ENCODE peak calls at places on chromosomes 12 and 14, in eight cellular contexts. One of them, this sample, is unnamed.

GRCh38 chr12:3147260-3147659 is 70.1 kb downstream of the TSPAN9 start:
- DNase-seq in tibial artery: no peak
- DNase-seq in HepG2: no peak
- DNase-seq in heart left ventricle: no peak
- DNase-seq in PC-9: no peak
- DNase-seq in neural progenitor cell: no peak
- DNase-seq in brain microvascular endothelial cell: no peak
- DNase-seq in CD8-positive, alpha-beta T cell: no peak
- DNase-seq in this sample: no peak

GRCh38 chr14:99476864-99477263 is 3.8 kb downstream of the SETD3 start:
- DNase-seq in CD8-positive, alpha-beta T cell: no peak
- DNase-seq in tibial artery: no peak
- DNase-seq in HepG2: no peak
- DNase-seq in neural progenitor cell: no peak
- DNase-seq in heart left ventricle: no peak
- DNase-seq in PC-9: no peak
- DNase-seq in brain microvascular endothelial cell: no peak
- DNase-seq in this sample: no peak

GRCh38 chr12:127911289-127911688 is 355.7 kb upstream of the TMEM132C start:
- DNase-seq in brain microvascular endothelial cell: no peak
- DNase-seq in PC-9: no peak
- DNase-seq in tibial artery: no peak
- DNase-seq in CD8-positive, alpha-beta T cell: no peak
- DNase-seq in neural progenitor cell: no peak
- DNase-seq in HepG2: no peak
- DNase-seq in heart left ventricle: no peak
- DNase-seq in this sample: no peak

GRCh38 chr12:53695148-53696138 is 19.6 kb upstream of the ATP5MC2 start:
- DNase-seq in CD8-positive, alpha-beta T cell: no peak
- DNase-seq in heart left ventricle: no peak
- DNase-seq in brain microvascular endothelial cell: peak; percentile 39
- DNase-seq in PC-9: peak; percentile 41
- DNase-seq in tibial artery: peak; percentile 68
- DNase-seq in HepG2: no peak
- DNase-seq in neural progenitor cell: peak; percentile 82
- DNase-seq in this sample: peak; percentile 5

GRCh38 chr14:64634558-64634957 is 69.7 kb upstream of the PLEKHG3 start:
- DNase-seq in neural progenitor cell: no peak
- DNase-seq in tibial artery: no peak
- DNase-seq in CD8-positive, alpha-beta T cell: no peak
- DNase-seq in PC-9: no peak
- DNase-seq in HepG2: no peak
- DNase-seq in heart left ventricle: no peak
- DNase-seq in brain microvascular endothelial cell: no peak
- DNase-seq in this sample: no peak

GRCh38 chr12:6635375-6635855 is 344 bp downstream of the LPAR5 start:
- DNase-seq in heart left ventricle: no peak
- DNase-seq in PC-9: no peak
- DNase-seq in tibial artery: no peak
- DNase-seq in neural progenitor cell: no peak
- DNase-seq in brain microvascular endothelial cell: no peak
- DNase-seq in HepG2: no peak
- DNase-seq in CD8-positive, alpha-beta T cell: peak; percentile 72
- DNase-seq in this sample: peak; percentile 37

GRCh38 chr12:97235102-97235501 is 227.5 kb upstream of the RMST start:
- DNase-seq in CD8-positive, alpha-beta T cell: no peak
- DNase-seq in neural progenitor cell: peak; percentile 52
- DNase-seq in heart left ventricle: no peak
- DNase-seq in tibial artery: no peak
- DNase-seq in brain microvascular endothelial cell: no peak
- DNase-seq in HepG2: no peak
- DNase-seq in PC-9: no peak
- DNase-seq in this sample: no peak

GRCh38 chr12:117076410-117077372 is 22.5 kb downstream of the TESC start:
- DNase-seq in brain microvascular endothelial cell: no peak
- DNase-seq in heart left ventricle: no peak
- DNase-seq in neural progenitor cell: no peak
- DNase-seq in PC-9: no peak
- DNase-seq in HepG2: no peak
- DNase-seq in tibial artery: no peak
- DNase-seq in CD8-positive, alpha-beta T cell: no peak
- DNase-seq in this sample: no peak

GRCh38 chr12:120229583-120230325 is 28.8 kb upstream of the RPLP0 start:
- DNase-seq in neural progenitor cell: peak; percentile 33
- DNase-seq in brain microvascular endothelial cell: no peak
- DNase-seq in HepG2: no peak
- DNase-seq in tibial artery: no peak
- DNase-seq in heart left ventricle: no peak
- DNase-seq in PC-9: peak; percentile 92
- DNase-seq in CD8-positive, alpha-beta T cell: no peak
- DNase-seq in this sample: no peak

GRCh38 chr14:73770977-73771847 is 57.0 kb upstream of the PNMA1 start:
- DNase-seq in PC-9: no peak
- DNase-seq in neural progenitor cell: no peak
- DNase-seq in brain microvascular endothelial cell: no peak
- DNase-seq in heart left ventricle: no peak
- DNase-seq in tibial artery: no peak
- DNase-seq in CD8-positive, alpha-beta T cell: no peak
- DNase-seq in HepG2: no peak
- DNase-seq in this sample: no peak

GRCh38 chr12:22981711-22982110 is 356.7 kb downstream of the ETNK1 start:
- DNase-seq in brain microvascular endothelial cell: no peak
- DNase-seq in tibial artery: no peak
- DNase-seq in CD8-positive, alpha-beta T cell: no peak
- DNase-seq in PC-9: no peak
- DNase-seq in heart left ventricle: no peak
- DNase-seq in HepG2: no peak
- DNase-seq in neural progenitor cell: no peak
- DNase-seq in this sample: no peak

GRCh38 chr14:75906680-75907280 is 75.0 kb downstream of the TGFB3 start:
- DNase-seq in PC-9: peak; percentile 60
- DNase-seq in tibial artery: no peak
- DNase-seq in brain microvascular endothelial cell: peak; percentile 48
- DNase-seq in neural progenitor cell: peak; percentile 80
- DNase-seq in heart left ventricle: peak; percentile 66
- DNase-seq in CD8-positive, alpha-beta T cell: peak; percentile 71
- DNase-seq in HepG2: peak; percentile 36
- DNase-seq in this sample: peak; percentile 68

GRCh38 chr12:123529636-123530035 is 3.9 kb downstream of the RILPL1 start:
- DNase-seq in heart left ventricle: no peak
- DNase-seq in neural progenitor cell: no peak
- DNase-seq in PC-9: no peak
- DNase-seq in CD8-positive, alpha-beta T cell: no peak
- DNase-seq in HepG2: no peak
- DNase-seq in tibial artery: no peak
- DNase-seq in brain microvascular endothelial cell: no peak
- DNase-seq in this sample: no peak

GRCh38 chr14:38197761-38198345 is 9.9 kb upstream of the SSTR1 start:
- DNase-seq in brain microvascular endothelial cell: no peak
- DNase-seq in neural progenitor cell: no peak
- DNase-seq in tibial artery: no peak
- DNase-seq in heart left ventricle: no peak
- DNase-seq in HepG2: no peak
- DNase-seq in CD8-positive, alpha-beta T cell: no peak
- DNase-seq in PC-9: no peak
- DNase-seq in this sample: no peak

GRCh38 chr12:92928431-92928961 is 599 bp downstream of the EEA1 start:
- DNase-seq in neural progenitor cell: no peak
- DNase-seq in heart left ventricle: peak; percentile 42
- DNase-seq in brain microvascular endothelial cell: peak; percentile 28
- DNase-seq in tibial artery: peak; percentile 73
- DNase-seq in PC-9: no peak
- DNase-seq in HepG2: no peak
- DNase-seq in CD8-positive, alpha-beta T cell: peak; percentile 61
- DNase-seq in this sample: no peak

DNA sequence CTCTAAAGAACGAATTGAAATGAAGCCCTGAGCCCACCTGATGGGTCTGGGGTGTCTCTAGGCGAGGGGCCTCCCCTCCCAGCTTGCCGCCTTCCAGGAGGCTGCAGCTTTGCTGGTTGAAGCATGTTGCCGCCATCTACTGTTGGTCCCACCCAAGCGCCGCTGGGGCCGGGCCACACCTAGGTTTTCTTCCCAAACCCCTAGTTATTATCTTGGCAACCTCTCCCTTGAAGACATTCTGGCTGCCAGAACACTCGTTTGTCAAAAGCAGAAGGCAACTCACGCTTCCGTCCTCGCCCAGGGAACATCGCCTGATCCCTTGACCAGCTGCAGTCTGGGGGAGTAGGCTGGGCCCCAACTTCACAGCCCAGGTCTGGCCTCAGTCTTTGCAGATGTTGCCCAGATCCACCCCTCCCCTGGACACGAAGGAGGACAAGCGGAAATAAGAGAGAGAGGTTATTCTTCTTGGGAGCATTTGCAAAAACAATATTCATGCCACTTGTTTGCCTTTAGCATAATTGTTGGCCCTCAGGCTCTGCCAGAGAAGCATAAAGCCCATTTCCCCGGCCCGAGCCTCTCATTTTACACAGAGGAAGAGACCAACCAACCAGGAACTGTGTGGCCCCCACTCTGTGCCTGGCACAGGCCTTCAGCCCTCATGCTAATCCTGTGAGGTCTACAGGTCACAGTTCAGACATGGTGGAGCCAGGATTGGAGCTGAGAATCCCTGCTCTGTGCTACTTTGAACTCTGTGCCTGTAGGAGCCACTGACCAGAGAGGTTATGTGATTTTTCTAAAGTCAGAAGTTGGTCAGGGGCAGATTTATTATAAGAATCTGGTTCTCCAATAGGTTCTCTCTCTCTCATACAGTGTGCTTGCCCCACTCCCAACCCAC is 6.7 kb downstream of the EMP1 start:
- DNase-seq in brain microvascular endothelial cell: no peak
- DNase-seq in PC-9: peak; percentile 83
- DNase-seq in neural progenitor cell: peak; percentile 70
- DNase-seq in heart left ventricle: peak; percentile 61
- DNase-seq in HepG2: no peak
- DNase-seq in tibial artery: peak; percentile 75
- DNase-seq in CD8-positive, alpha-beta T cell: no peak
- DNase-seq in this sample: no peak
- H3K36me3 ChIP-seq in brain microvascular endothelial cell: peaks cover 2% of the 10 kb centered on the region
- H3K36me3 ChIP-seq in PC-9: peaks cover 74% of the 10 kb centered on the region
- H3K36me3 ChIP-seq in neural progenitor cell: no peaks in the 10 kb centered on the region
- H3K36me3 ChIP-seq in heart left ventricle: peaks cover 12% of the 10 kb centered on the region
- H3K36me3 ChIP-seq in HepG2: no peaks in the 10 kb centered on the region
- H3K36me3 ChIP-seq in tibial artery: no peaks in the 10 kb centered on the region
- H3K36me3 ChIP-seq in CD8-positive, alpha-beta T cell: no peaks in the 10 kb centered on the region
- H3K36me3 ChIP-seq in this sample: no peaks in the 10 kb centered on the region

GRCh38 chr12:27685274-27685673 is 11.0 kb upstream of the REP15 start:
- DNase-seq in PC-9: no peak
- DNase-seq in tibial artery: no peak
- DNase-seq in neural progenitor cell: no peak
- DNase-seq in brain microvascular endothelial cell: no peak
- DNase-seq in heart left ventricle: no peak
- DNase-seq in CD8-positive, alpha-beta T cell: no peak
- DNase-seq in HepG2: no peak
- DNase-seq in this sample: no peak

GRCh38 chr12:27674989-27675388 is 21.3 kb upstream of the REP15 start:
- DNase-seq in brain microvascular endothelial cell: no peak
- DNase-seq in neural progenitor cell: no peak
- DNase-seq in heart left ventricle: no peak
- DNase-seq in PC-9: no peak
- DNase-seq in tibial artery: no peak
- DNase-seq in HepG2: no peak
- DNase-seq in CD8-positive, alpha-beta T cell: no peak
- DNase-seq in this sample: no peak

GRCh38 chr12:27682534-27682933 is 13.7 kb upstream of the REP15 start:
- DNase-seq in HepG2: no peak
- DNase-seq in tibial artery: no peak
- DNase-seq in heart left ventricle: no peak
- DNase-seq in PC-9: no peak
- DNase-seq in CD8-positive, alpha-beta T cell: no peak
- DNase-seq in neural progenitor cell: no peak
- DNase-seq in brain microvascular endothelial cell: peak; percentile 49
- DNase-seq in this sample: no peak

GRCh38 chr12:27686147-27686546 is 10.1 kb upstream of the REP15 start:
- DNase-seq in heart left ventricle: no peak
- DNase-seq in HepG2: no peak
- DNase-seq in neural progenitor cell: no peak
- DNase-seq in tibial artery: no peak
- DNase-seq in PC-9: no peak
- DNase-seq in brain microvascular endothelial cell: no peak
- DNase-seq in CD8-positive, alpha-beta T cell: no peak
- DNase-seq in this sample: no peak

GRCh38 chr12:27680638-27681037 is 15.6 kb upstream of the REP15 start:
- DNase-seq in CD8-positive, alpha-beta T cell: no peak
- DNase-seq in neural progenitor cell: no peak
- DNase-seq in brain microvascular endothelial cell: no peak
- DNase-seq in HepG2: no peak
- DNase-seq in heart left ventricle: no peak
- DNase-seq in tibial artery: no peak
- DNase-seq in PC-9: no peak
- DNase-seq in this sample: no peak
- H3K36me3 ChIP-seq in CD8-positive, alpha-beta T cell: no peaks in the 10 kb centered on the region
- H3K36me3 ChIP-seq in neural progenitor cell: no peaks in the 10 kb centered on the region
- H3K36me3 ChIP-seq in brain microvascular endothelial cell: peaks cover 84% of the 10 kb centered on the region
- H3K36me3 ChIP-seq in HepG2: peaks cover 7% of the 10 kb centered on the region
- H3K36me3 ChIP-seq in heart left ventricle: peaks cover 100% of the 10 kb centered on the region
- H3K36me3 ChIP-seq in tibial artery: peaks cover 69% of the 10 kb centered on the region
- H3K36me3 ChIP-seq in PC-9: peaks cover 8% of the 10 kb centered on the region
- H3K36me3 ChIP-seq in this sample: no peaks in the 10 kb centered on the region

GRCh38 chr14:60151715-60152114 is 13.5 kb downstream of the DHRS7 start:
- DNase-seq in CD8-positive, alpha-beta T cell: peak; percentile 77
- DNase-seq in brain microvascular endothelial cell: peak; percentile 93
- DNase-seq in PC-9: peak; percentile 70
- DNase-seq in heart left ventricle: peak; percentile 56
- DNase-seq in neural progenitor cell: no peak
- DNase-seq in tibial artery: peak; percentile 87
- DNase-seq in HepG2: no peak
- DNase-seq in this sample: peak; percentile 62
- H3K36me3 ChIP-seq in CD8-positive, alpha-beta T cell: peaks cover 11% of the 10 kb centered on the region
- H3K36me3 ChIP-seq in brain microvascular endothelial cell: no peaks in the 10 kb centered on the region
- H3K36me3 ChIP-seq in PC-9: peaks cover 23% of the 10 kb centered on the region
- H3K36me3 ChIP-seq in heart left ventricle: peaks cover 79% of the 10 kb centered on the region
- H3K36me3 ChIP-seq in neural progenitor cell: peaks cover 4% of the 10 kb centered on the region
- H3K36me3 ChIP-seq in tibial artery: peaks cover 56% of the 10 kb centered on the region
- H3K36me3 ChIP-seq in HepG2: no peaks in the 10 kb centered on the region
- H3K36me3 ChIP-seq in this sample: peaks cover 22% of the 10 kb centered on the region

DNA sequence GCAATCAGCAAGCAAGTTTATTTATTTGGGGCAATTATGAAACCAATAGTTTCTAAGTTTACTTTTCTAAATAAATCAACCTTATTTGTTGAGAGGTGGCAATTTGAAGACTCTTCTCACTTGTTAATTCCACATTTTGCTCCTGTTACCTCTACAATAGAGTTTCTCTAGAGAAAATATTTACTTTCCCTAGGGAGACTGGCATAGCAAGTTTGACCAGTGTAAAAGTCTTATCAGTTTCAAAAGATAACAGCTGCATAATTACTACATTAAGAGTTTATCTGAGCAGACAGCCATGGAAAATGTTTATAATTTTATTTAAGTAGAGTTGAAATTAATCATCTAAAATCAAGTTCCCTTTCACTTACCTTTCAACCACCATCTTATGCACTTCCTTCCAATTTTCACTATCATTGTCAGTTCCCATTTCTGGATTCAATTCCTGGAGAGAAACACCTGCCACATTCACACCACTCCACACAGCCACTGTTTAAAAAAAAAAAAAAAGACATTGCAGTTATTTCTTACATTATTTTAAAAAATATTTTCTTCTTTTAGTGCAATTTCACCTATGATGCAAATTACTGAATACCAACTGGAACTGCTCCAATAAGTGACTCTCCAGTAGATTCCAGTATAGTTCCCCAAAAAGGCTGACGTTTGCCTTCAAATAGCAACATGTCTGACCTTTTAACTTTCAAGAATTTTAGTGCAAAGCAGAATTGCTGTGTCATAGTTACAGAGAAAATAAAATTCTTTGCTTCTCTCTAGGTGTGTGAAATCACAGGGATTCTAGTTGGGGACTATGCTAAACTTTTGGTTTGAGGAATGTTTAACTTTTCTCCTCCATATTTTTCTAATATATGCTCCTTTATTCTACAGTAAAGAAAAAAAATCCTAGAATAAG is 19.4 kb downstream of the LDHB start:
- DNase-seq in tibial artery: no peak
- DNase-seq in CD8-positive, alpha-beta T cell: no peak
- DNase-seq in brain microvascular endothelial cell: peak; percentile 37
- DNase-seq in heart left ventricle: no peak
- DNase-seq in HepG2: no peak
- DNase-seq in PC-9: no peak
- DNase-seq in neural progenitor cell: no peak
- DNase-seq in this sample: no peak
- H3K36me3 ChIP-seq in tibial artery: peaks cover 80% of the 10 kb centered on the region
- H3K36me3 ChIP-seq in CD8-positive, alpha-beta T cell: peaks cover 60% of the 10 kb centered on the region
- H3K36me3 ChIP-seq in brain microvascular endothelial cell: peaks cover 53% of the 10 kb centered on the region
- H3K36me3 ChIP-seq in heart left ventricle: peaks cover 92% of the 10 kb centered on the region
- H3K36me3 ChIP-seq in HepG2: no peaks in the 10 kb centered on the region
- H3K36me3 ChIP-seq in PC-9: peaks cover 72% of the 10 kb centered on the region
- H3K36me3 ChIP-seq in neural progenitor cell: peaks cover 80% of the 10 kb centered on the region
- H3K36me3 ChIP-seq in this sample: peaks cover 45% of the 10 kb centered on the region